ENCODE peak calls at places on chromosomes 13 and 19, in nine cellular contexts. X is IMR-90, B is heart right ventricle, U is endodermal cell, L is astrocyte, S is adipocyte, Z is ascending aorta, C is SJCRH30, O is right atrium auricular region. M is an unnamed sample. For H3K36me3, the result is how much of the 10 kb centered on the place peaks cover.

GRCh38 chr13:26538363-26539317 is 18.8 kb upstream of the WASF3 start:
- DNase-seq in X (no peak), B (no peak), U (no peak), L (no peak), S (peak), Z (no peak), C (no peak), O (no peak), M (no peak)

GRCh38 chr19:2711175-2711936 is 8.9 kb upstream of the GNG7 start:
- DNase-seq in X (peak), B (no peak), U (no peak), L (peak), S (no peak), Z (no peak), C (no peak), O (no peak), M (peak)

GRCh38 chr19:19554074-19555023 is 16.3 kb downstream of the CILP2 start:
- DNase-seq in X (peak), B (no peak), U (peak), L (peak), S (peak), Z (no peak), C (peak), O (no peak), M (peak)

GRCh38 chr19:21491161-21491560 is 14.2 kb upstream of the ZNF429 start:
- DNase-seq in X (peak), B (no peak), U (no peak), L (no peak), S (no peak), Z (no peak), C (no peak), O (no peak), M (no peak)

GRCh38 chr19:48810151-48810550 is 678 bp downstream of the BCAT2 start:
- DNase-seq in X (no peak), B (no peak), U (no peak), L (no peak), S (peak), Z (no peak), C (no peak), O (no peak), M (no peak)

GRCh38 chr19:13790354-13790753 is 4.9 kb upstream of the ZSWIM4 start:
- DNase-seq in X (no peak), B (no peak), U (no peak), L (peak), S (no peak), Z (no peak), C (no peak), O (no peak), M (peak)

GRCh38 chr13:75908137-75908536 is 272.0 kb downstream of the LMO7 start:
- DNase-seq in X (no peak), B (peak), U (no peak), L (no peak), S (peak), Z (no peak), C (no peak), O (no peak), M (no peak)

GRCh38 chr19:13060964-13061927 is 41.4 kb downstream of the LYL1 start:
- DNase-seq in X (peak), B (peak), U (peak), L (no peak), S (peak), Z (peak), C (peak), O (peak), M (peak)

GRCh38 chr19:1265611-1266115 is 3.5 kb upstream of the CIRBP start:
- DNase-seq in X (peak), B (peak), U (no peak), L (peak), S (peak), Z (peak), C (peak), O (peak), M (no peak)

GRCh38 chr19:11560404-11560988 is 1.5 kb upstream of the ELOF1 start:
- DNase-seq in X (peak), B (peak), U (peak), L (peak), S (peak), Z (no peak), C (peak), O (no peak), M (peak)

GRCh38 chr13:74767031-74767430 is 632.8 kb upstream of the KLF12 start:
- DNase-seq in X (peak), B (no peak), U (no peak), L (peak), S (peak), Z (no peak), C (no peak), O (no peak), M (no peak)

GRCh38 chr19:28457620-28458019 is 755.3 kb downstream of the UQCRFS1 start:
- DNase-seq in X (no peak), B (no peak), U (no peak), L (no peak), S (no peak), Z (no peak), C (no peak), O (no peak), M (no peak)

GRCh38 chr13:37143901-37144300 is 38.4 kb upstream of the CSNK1A1L start:
- DNase-seq in X (peak), B (no peak), U (no peak), L (peak), S (peak), Z (no peak), C (no peak), O (no peak), M (no peak)

GRCh38 chr13:70171151-70171550 is 62.9 kb upstream of the KLHL1 start:
- DNase-seq in X (no peak), B (no peak), U (no peak), L (no peak), S (no peak), Z (no peak), C (no peak), O (no peak), M (no peak)

GRCh38 chr13:30027569-30028455 is 177.4 kb upstream of the UBL3 start:
- DNase-seq in X (peak), B (no peak), U (no peak), L (no peak), S (no peak), Z (no peak), C (no peak), O (no peak), M (no peak)

GRCh38 chr19:1221141-1221903 is 15.7 kb downstream of the STK11 start:
- DNase-seq in X (peak), B (peak), U (peak), L (no peak), S (no peak), Z (peak), C (no peak), O (peak), M (no peak)

GRCh38 chr19:38049105-38049649 is 142.2 kb downstream of the SIPA1L3 start:
- DNase-seq in X (no peak), B (no peak), U (no peak), L (no peak), S (no peak), Z (no peak), C (no peak), O (no peak), M (no peak)

GRCh38 chr13:33512880-33513554 is 227.5 kb upstream of the STARD13 start:
- DNase-seq in X (peak), B (no peak), U (no peak), L (no peak), S (no peak), Z (no peak), C (no peak), O (no peak), M (no peak)

GRCh38 chr19:16143399-16144215 is at the start of gene HSH2D:
- DNase-seq in X (no peak), B (no peak), U (peak), L (no peak), S (no peak), Z (peak), C (no peak), O (no peak), M (no peak)

GRCh38 chr19:10149427-10149826 is 29.7 kb upstream of the EIF3G start:
- DNase-seq in X (no peak), B (no peak), U (no peak), L (no peak), S (no peak), Z (no peak), C (no peak), O (no peak), M (no peak)
- H3K36me3 ChIP-seq in X (half or more), B (under half), U (half or more), L (half or more), S (half or more), Z (half or more), C (half or more), O (half or more), M (under half)

DNA sequence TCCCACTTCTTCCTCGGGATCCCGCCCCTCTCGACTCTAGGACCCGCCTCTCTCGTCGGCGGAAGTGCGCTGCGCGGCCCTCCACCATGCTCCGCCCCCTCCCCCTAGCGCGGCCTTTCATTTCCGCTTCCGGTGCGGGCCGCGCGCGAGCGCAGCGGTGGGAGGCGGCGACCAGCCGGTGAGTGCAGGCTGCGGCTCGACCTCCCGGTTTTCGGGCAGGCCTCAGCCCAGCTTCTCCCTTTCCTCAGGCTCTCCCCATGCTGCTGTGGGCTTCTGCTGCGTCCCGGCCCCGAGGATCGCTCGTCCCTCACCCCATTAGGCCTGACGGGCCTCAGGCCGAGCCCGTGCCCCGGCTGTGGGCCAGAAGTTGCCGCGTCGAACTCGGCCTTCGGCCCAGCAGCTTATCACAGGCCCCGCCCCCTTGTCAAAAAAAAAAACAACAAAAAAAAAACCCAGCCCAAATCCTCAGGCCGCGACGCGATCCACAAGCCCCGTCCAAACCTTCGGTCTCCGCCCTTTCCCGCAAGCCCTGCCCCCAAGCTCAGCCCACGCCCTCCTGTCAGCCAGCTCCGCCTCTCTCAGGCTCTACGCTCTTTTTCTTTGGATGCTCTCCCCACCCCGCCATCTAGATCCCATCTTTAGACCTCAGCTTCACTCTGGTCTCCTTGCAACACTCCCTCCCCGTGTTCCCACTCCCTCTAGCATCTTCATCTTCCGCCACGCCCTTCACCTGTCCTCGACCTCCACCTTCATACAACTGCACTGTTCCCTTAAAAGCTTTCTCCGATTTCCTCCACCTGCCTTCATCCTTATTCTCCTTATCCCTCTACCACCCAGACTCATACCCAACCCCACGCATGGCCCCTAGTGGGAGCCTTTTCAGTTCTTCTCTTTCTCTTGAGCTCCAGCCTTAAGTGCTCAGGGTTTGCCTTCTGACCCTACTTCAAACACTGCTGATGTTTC is at the start of gene CLASRP:
- DNase-seq in X (peak), B (peak), U (peak), L (peak), S (peak), Z (peak), C (peak), O (peak), M (peak)
- H3K36me3 ChIP-seq in X (under half), B (under half), U (half or more), L (under half), S (half or more), Z (half or more), C (under half), O (under half), M (under half)

GRCh38 chr19:55392820-55393219 is 7.1 kb downstream of the RPL28 start:
- DNase-seq in X (no peak), B (no peak), U (no peak), L (no peak), S (no peak), Z (no peak), C (no peak), O (no peak), M (no peak)

GRCh38 chr19:55389386-55390317 is 3.9 kb downstream of the RPL28 start:
- DNase-seq in X (no peak), B (no peak), U (no peak), L (no peak), S (no peak), Z (no peak), C (no peak), O (no peak), M (no peak)

GRCh38 chr19:55391702-55392615 is 6.2 kb downstream of the RPL28 start:
- DNase-seq in X (peak), B (no peak), U (no peak), L (no peak), S (no peak), Z (no peak), C (no peak), O (no peak), M (no peak)

GRCh38 chr19:55391191-55391670 is 5.5 kb downstream of the RPL28 start:
- DNase-seq in X (no peak), B (no peak), U (no peak), L (no peak), S (no peak), Z (no peak), C (no peak), O (no peak), M (no peak)

GRCh38 chr19:55390461-55390880 is 4.7 kb downstream of the RPL28 start:
- DNase-seq in X (no peak), B (no peak), U (peak), L (no peak), S (no peak), Z (no peak), C (no peak), O (no peak), M (no peak)
- H3K36me3 ChIP-seq in X (under half), B (under half), U (under half), L (under half), S (under half), Z (under half), C (under half), O (under half), M (under half)

DNA sequence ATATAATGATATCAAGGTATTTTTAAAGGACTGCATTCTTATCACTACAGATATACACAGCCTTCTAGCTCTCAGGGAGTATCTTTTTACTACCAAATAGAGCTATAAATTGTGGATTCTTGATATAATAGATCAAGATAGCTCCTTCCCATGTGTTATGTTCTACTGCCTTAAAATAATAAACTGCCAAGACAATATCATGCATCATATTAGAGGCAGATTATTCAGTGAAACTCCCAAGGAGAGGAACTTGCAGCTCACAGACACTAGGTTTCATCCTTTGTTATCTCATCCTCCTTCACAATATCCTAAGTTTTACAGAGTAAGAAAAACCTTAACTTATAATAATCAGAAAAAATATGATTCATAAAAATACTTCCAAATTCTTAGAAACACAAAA is 802.8 kb downstream of the DIAPH3 start:
- DNase-seq in X (no peak), B (no peak), U (no peak), L (no peak), S (no peak), Z (no peak), C (no peak), O (no peak), M (no peak)
- H3K36me3 ChIP-seq in X (under half), B (under half), U (under half), L (under half), S (under half), Z (under half), C (under half), O (under half), M (under half)

GRCh38 chr13:110212529-110212928 is 94.4 kb downstream of the COL4A1 start:
- DNase-seq in X (no peak), B (no peak), U (no peak), L (no peak), S (no peak), Z (no peak), C (no peak), O (no peak), M (no peak)

GRCh38 chr13:110214637-110215036 is 92.3 kb downstream of the COL4A1 start:
- DNase-seq in X (peak), B (no peak), U (no peak), L (no peak), S (no peak), Z (no peak), C (no peak), O (no peak), M (peak)

GRCh38 chr13:110211735-110212134 is 95.2 kb downstream of the COL4A1 start:
- DNase-seq in X (no peak), B (no peak), U (no peak), L (no peak), S (no peak), Z (no peak), C (no peak), O (no peak), M (no peak)

GRCh38 chr13:110215606-110216005 is 91.4 kb downstream of the COL4A1 start:
- DNase-seq in X (peak), B (no peak), U (no peak), L (no peak), S (no peak), Z (no peak), C (no peak), O (no peak), M (no peak)

DNA sequence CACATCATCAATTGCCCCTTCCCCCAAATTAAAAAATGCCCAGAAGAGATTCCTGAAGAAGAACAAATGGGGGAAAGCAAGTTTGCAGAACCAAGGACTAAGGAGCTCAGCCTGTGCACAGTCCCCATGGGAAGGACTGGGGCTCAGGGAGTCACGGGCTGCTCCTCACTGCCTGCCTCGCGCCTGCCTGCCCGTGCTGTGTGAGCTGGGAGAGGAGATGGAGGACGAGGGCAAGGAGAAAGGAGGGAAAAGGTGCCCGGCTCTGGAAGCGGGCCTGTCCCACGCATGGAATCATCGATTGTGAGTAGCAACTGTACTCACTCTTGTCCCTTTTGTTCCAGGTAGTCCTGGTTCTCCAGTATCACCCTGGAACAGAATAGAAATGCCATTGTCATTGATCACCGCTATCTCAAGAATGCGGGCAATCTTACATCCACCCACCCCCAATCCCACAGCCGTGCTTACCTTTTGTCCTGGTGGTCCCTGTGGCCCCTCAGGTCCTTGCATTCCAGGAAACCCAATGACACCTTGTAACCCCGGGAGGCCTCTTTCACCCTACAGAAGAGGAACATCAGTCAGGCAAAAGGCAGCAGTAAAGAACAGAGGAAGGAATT is 93.4 kb downstream of the COL4A1 start:
- DNase-seq in X (no peak), B (no peak), U (no peak), L (no peak), S (no peak), Z (no peak), C (no peak), O (no peak), M (no peak)
- H3K36me3 ChIP-seq in X (under half), B (under half), U (half or more), L (under half), S (half or more), Z (under half), C (under half), O (half or more), M (under half)

DNA sequence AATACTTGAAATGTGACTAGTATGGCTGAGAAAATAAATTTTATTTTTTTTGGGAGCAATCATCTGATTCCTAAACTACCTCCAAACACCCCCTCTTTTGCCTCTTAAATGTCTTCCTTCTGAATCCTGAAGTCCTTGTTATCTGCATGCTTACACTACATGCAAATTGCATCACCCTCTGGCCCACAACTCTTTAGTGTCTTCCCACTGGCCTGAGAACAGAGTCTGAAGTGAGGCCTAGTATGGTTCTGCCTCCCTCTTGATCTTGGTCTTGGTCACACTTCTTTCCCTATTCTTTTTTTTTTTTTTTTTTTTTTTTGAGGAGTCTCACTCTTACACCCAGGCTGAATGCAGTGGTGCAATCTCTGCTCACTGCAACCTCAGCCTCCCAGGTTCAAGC is 4.8 kb downstream of the ZNF558 start:
- DNase-seq in X (no peak), B (no peak), U (no peak), L (no peak), S (no peak), Z (no peak), C (no peak), O (no peak), M (peak)
- H3K36me3 ChIP-seq in X (under half), B (under half), U (under half), L (under half), S (half or more), Z (under half), C (under half), O (under half), M (under half)

GRCh38 chr19:6730153-6730804 is 7.1 kb downstream of the GPR108 start:
- DNase-seq in X (no peak), B (no peak), U (peak), L (no peak), S (no peak), Z (peak), C (peak), O (no peak), M (no peak)

GRCh38 chr19:6725513-6726231 is 5.2 kb upstream of the C3 start:
- DNase-seq in X (no peak), B (no peak), U (no peak), L (no peak), S (no peak), Z (no peak), C (no peak), O (no peak), M (no peak)

GRCh38 chr19:6729573-6730152 is 7.7 kb downstream of the GPR108 start:
- DNase-seq in X (no peak), B (no peak), U (no peak), L (no peak), S (no peak), Z (no peak), C (no peak), O (no peak), M (no peak)

GRCh38 chr19:6730941-6731670 is 6.3 kb downstream of the GPR108 start:
- DNase-seq in X (no peak), B (no peak), U (no peak), L (no peak), S (no peak), Z (no peak), C (no peak), O (no peak), M (no peak)

DNA sequence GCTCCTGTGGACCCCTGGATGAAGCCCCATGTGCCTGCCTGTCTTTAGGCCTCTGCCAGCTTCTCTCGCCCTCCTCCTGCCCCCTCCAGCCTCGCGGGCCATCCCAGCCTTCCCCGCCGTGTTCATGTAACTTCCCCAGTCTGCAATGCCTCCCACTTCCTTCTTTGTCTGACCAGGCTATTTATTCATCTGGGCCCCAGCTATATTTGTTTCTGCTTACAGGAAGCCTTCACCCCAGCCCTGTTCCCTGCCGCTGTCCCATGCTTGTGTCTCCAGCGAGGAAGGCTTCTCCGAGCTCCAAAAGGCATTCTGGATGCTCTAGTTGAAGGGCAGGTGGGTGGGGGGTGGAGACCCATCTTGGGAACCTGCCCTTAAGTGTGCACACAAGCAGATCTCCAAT is 7.9 kb upstream of the C3 start:
- DNase-seq in X (no peak), B (no peak), U (peak), L (no peak), S (no peak), Z (no peak), C (no peak), O (no peak), M (no peak)
- H3K36me3 ChIP-seq in X (under half), B (under half), U (under half), L (under half), S (under half), Z (under half), C (under half), O (under half), M (under half)

M was measured in cardiac muscle cell.